ENCODE peak calls at places on chromosomes 3 and 15, in five cellular contexts. One of them, this sample, is unnamed.

GRCh38 chr3:121918779-121919483 is 24.7 kb downstream of the SLC15A2 start:
- DNase-seq in amniotic epithelial cell: no peak
- DNase-seq in hippocampal formation: no peak
- DNase-seq in AG04449: no peak
- DNase-seq in astrocyte of the hippocampus: no peak
- DNase-seq in this sample: no peak

GRCh38 chr3:85574306-85574705 is 615.5 kb downstream of the CADM2 start:
- DNase-seq in amniotic epithelial cell: no peak
- DNase-seq in hippocampal formation: no peak
- DNase-seq in AG04449: no peak
- DNase-seq in astrocyte of the hippocampus: peak; percentile 10
- DNase-seq in this sample: no peak

GRCh38 chr3:55591893-55592292 is 104.8 kb upstream of the WNT5A start:
- DNase-seq in amniotic epithelial cell: peak; percentile 37
- DNase-seq in hippocampal formation: peak; percentile 23
- DNase-seq in AG04449: no peak
- DNase-seq in astrocyte of the hippocampus: peak; percentile 20
- DNase-seq in this sample: peak; percentile 52

GRCh38 chr3:72960812-72961518 is 35.6 kb upstream of the PPP4R2 start:
- DNase-seq in amniotic epithelial cell: peak; percentile 94
- DNase-seq in hippocampal formation: peak; percentile 4
- DNase-seq in AG04449: no peak
- DNase-seq in astrocyte of the hippocampus: peak; percentile 53
- DNase-seq in this sample: peak; percentile 52

GRCh38 chr3:11168881-11169805 is 14.8 kb downstream of the HRH1 start:
- DNase-seq in amniotic epithelial cell: no peak
- DNase-seq in hippocampal formation: no peak
- DNase-seq in AG04449: no peak
- DNase-seq in astrocyte of the hippocampus: no peak
- DNase-seq in this sample: no peak

GRCh38 chr3:168939651-168940238 is 723.8 kb downstream of the MECOM start:
- DNase-seq in amniotic epithelial cell: no peak
- DNase-seq in hippocampal formation: no peak
- DNase-seq in AG04449: no peak
- DNase-seq in astrocyte of the hippocampus: peak; percentile 11
- DNase-seq in this sample: no peak

GRCh38 chr3:175159202-175159601 is 300.1 kb downstream of the NAALADL2 start:
- DNase-seq in amniotic epithelial cell: no peak
- DNase-seq in hippocampal formation: no peak
- DNase-seq in AG04449: no peak
- DNase-seq in astrocyte of the hippocampus: no peak
- DNase-seq in this sample: no peak

GRCh38 chr15:76577879-76578512 is 241.4 kb downstream of the ISL2 start:
- DNase-seq in amniotic epithelial cell: no peak
- DNase-seq in hippocampal formation: no peak
- DNase-seq in AG04449: no peak
- DNase-seq in astrocyte of the hippocampus: no peak
- DNase-seq in this sample: no peak

GRCh38 chr3:48140284-48140683 is 47.9 kb downstream of the CDC25A start:
- DNase-seq in amniotic epithelial cell: no peak
- DNase-seq in hippocampal formation: no peak
- DNase-seq in AG04449: no peak
- DNase-seq in astrocyte of the hippocampus: no peak
- DNase-seq in this sample: peak; percentile 8

GRCh38 chr3:115512565-115513410 is 110.5 kb upstream of the GAP43 start:
- DNase-seq in amniotic epithelial cell: peak; percentile 62
- DNase-seq in hippocampal formation: peak; percentile 7
- DNase-seq in AG04449: no peak
- DNase-seq in astrocyte of the hippocampus: peak; percentile 69
- DNase-seq in this sample: peak; percentile 22

GRCh38 chr3:42120866-42121265 is 29.7 kb downstream of the TRAK1 start:
- DNase-seq in amniotic epithelial cell: no peak
- DNase-seq in hippocampal formation: no peak
- DNase-seq in AG04449: no peak
- DNase-seq in astrocyte of the hippocampus: peak; percentile 29
- DNase-seq in this sample: peak; percentile 22

GRCh38 chr3:161602451-161602850 is 105.8 kb downstream of the OTOL1 start:
- DNase-seq in amniotic epithelial cell: peak; percentile 84
- DNase-seq in hippocampal formation: no peak
- DNase-seq in AG04449: no peak
- DNase-seq in astrocyte of the hippocampus: no peak
- DNase-seq in this sample: no peak

GRCh38 chr3:177459397-177459796 is 262.1 kb upstream of the TBL1XR1 start:
- DNase-seq in amniotic epithelial cell: peak; percentile 98
- DNase-seq in hippocampal formation: no peak
- DNase-seq in AG04449: no peak
- DNase-seq in astrocyte of the hippocampus: peak; percentile 65
- DNase-seq in this sample: no peak

GRCh38 chr3:32325957-32326356 is 65.7 kb upstream of the CMTM7 start:
- DNase-seq in amniotic epithelial cell: no peak
- DNase-seq in hippocampal formation: no peak
- DNase-seq in AG04449: no peak
- DNase-seq in astrocyte of the hippocampus: peak; percentile 78
- DNase-seq in this sample: no peak

GRCh38 chr15:48966595-48967301 is 3.0 kb upstream of the SHC4 start:
- DNase-seq in amniotic epithelial cell: peak; percentile 73
- DNase-seq in hippocampal formation: no peak
- DNase-seq in AG04449: no peak
- DNase-seq in astrocyte of the hippocampus: peak; percentile 61
- DNase-seq in this sample: no peak

GRCh38 chr3:152026033-152026556 is 152.7 kb downstream of the SUCNR1 start:
- DNase-seq in amniotic epithelial cell: peak; percentile 78
- DNase-seq in hippocampal formation: no peak
- DNase-seq in AG04449: peak; percentile 75
- DNase-seq in astrocyte of the hippocampus: peak; percentile 65
- DNase-seq in this sample: no peak

GRCh38 chr15:77421370-77421700 is 647 bp downstream of the HMG20A start:
- DNase-seq in amniotic epithelial cell: no peak
- DNase-seq in hippocampal formation: no peak
- DNase-seq in AG04449: no peak
- DNase-seq in astrocyte of the hippocampus: no peak
- DNase-seq in this sample: no peak

GRCh38 chr3:159838936-159839335 is 149.7 kb upstream of the IL12A start:
- DNase-seq in amniotic epithelial cell: no peak
- DNase-seq in hippocampal formation: no peak
- DNase-seq in AG04449: no peak
- DNase-seq in astrocyte of the hippocampus: no peak
- DNase-seq in this sample: no peak

GRCh38 chr3:69451594-69451993 is 65.7 kb upstream of the FRMD4B start:
- DNase-seq in amniotic epithelial cell: peak; percentile 12
- DNase-seq in hippocampal formation: no peak
- DNase-seq in AG04449: no peak
- DNase-seq in astrocyte of the hippocampus: no peak
- DNase-seq in this sample: no peak

GRCh38 chr3:39294446-39295183 is 14.8 kb upstream of the CX3CR1 start:
- DNase-seq in amniotic epithelial cell: no peak
- DNase-seq in hippocampal formation: no peak
- DNase-seq in AG04449: no peak
- DNase-seq in astrocyte of the hippocampus: no peak
- DNase-seq in this sample: no peak

GRCh38 chr3:145145461-145145860 is 1015.5 kb downstream of the PLOD2 start:
- DNase-seq in amniotic epithelial cell: peak; percentile 26
- DNase-seq in hippocampal formation: no peak
- DNase-seq in AG04449: no peak
- DNase-seq in astrocyte of the hippocampus: no peak
- DNase-seq in this sample: no peak

GRCh38 chr3:8959683-8960082 is 3.6 kb downstream of the RAD18 start:
- DNase-seq in amniotic epithelial cell: no peak
- DNase-seq in hippocampal formation: no peak
- DNase-seq in AG04449: no peak
- DNase-seq in astrocyte of the hippocampus: no peak
- DNase-seq in this sample: no peak

GRCh38 chr15:72774696-72775383 is 8.7 kb downstream of the ADPGK start:
- DNase-seq in amniotic epithelial cell: no peak
- DNase-seq in hippocampal formation: no peak
- DNase-seq in AG04449: no peak
- DNase-seq in astrocyte of the hippocampus: no peak
- DNase-seq in this sample: no peak

GRCh38 chr3:61574854-61575253 is 13.5 kb downstream of the PTPRG start:
- DNase-seq in amniotic epithelial cell: peak; percentile 93
- DNase-seq in hippocampal formation: no peak
- DNase-seq in AG04449: peak; percentile 88
- DNase-seq in astrocyte of the hippocampus: peak; percentile 88
- DNase-seq in this sample: no peak

GRCh38 chr15:62928996-62929350 is 113.6 kb upstream of the TPM1 start:
- DNase-seq in amniotic epithelial cell: no peak
- DNase-seq in hippocampal formation: no peak
- DNase-seq in AG04449: no peak
- DNase-seq in astrocyte of the hippocampus: peak; percentile 82
- DNase-seq in this sample: no peak

GRCh38 chr3:38141173-38141951 is 2.9 kb downstream of the MYD88 start:
- DNase-seq in amniotic epithelial cell: no peak
- DNase-seq in hippocampal formation: no peak
- DNase-seq in AG04449: no peak
- DNase-seq in astrocyte of the hippocampus: no peak
- DNase-seq in this sample: no peak

GRCh38 chr3:127431066-127431465 is 143.2 kb upstream of the PRR20G start:
- DNase-seq in amniotic epithelial cell: peak; percentile 28
- DNase-seq in hippocampal formation: no peak
- DNase-seq in AG04449: no peak
- DNase-seq in astrocyte of the hippocampus: peak; percentile 10
- DNase-seq in this sample: peak; percentile 49

GRCh38 chr3:76063019-76063418 is 277.7 kb upstream of the ZNF717 start:
- DNase-seq in amniotic epithelial cell: peak; percentile 79
- DNase-seq in hippocampal formation: no peak
- DNase-seq in AG04449: no peak
- DNase-seq in astrocyte of the hippocampus: peak; percentile 88
- DNase-seq in this sample: no peak

GRCh38 chr3:134974621-134975020 is 179.6 kb downstream of the EPHB1 start:
- DNase-seq in amniotic epithelial cell: no peak
- DNase-seq in hippocampal formation: no peak
- DNase-seq in AG04449: no peak
- DNase-seq in astrocyte of the hippocampus: peak; percentile 6
- DNase-seq in this sample: no peak

GRCh38 chr15:92709064-92709463 is 53.5 kb upstream of the FAM174B start:
- DNase-seq in amniotic epithelial cell: no peak
- DNase-seq in hippocampal formation: no peak
- DNase-seq in AG04449: no peak
- DNase-seq in astrocyte of the hippocampus: no peak
- DNase-seq in this sample: no peak

GRCh38 chr15:92807971-92808571 is 92.1 kb upstream of the CHD2 start:
- DNase-seq in amniotic epithelial cell: peak; percentile 82
- DNase-seq in hippocampal formation: no peak
- DNase-seq in AG04449: no peak
- DNase-seq in astrocyte of the hippocampus: peak; percentile 14
- DNase-seq in this sample: no peak

GRCh38 chr3:117660941-117661635 is 951.5 kb downstream of the TUSC7 start:
- DNase-seq in amniotic epithelial cell: peak; percentile 3
- DNase-seq in hippocampal formation: no peak
- DNase-seq in AG04449: peak; percentile 38
- DNase-seq in astrocyte of the hippocampus: peak; percentile 73
- DNase-seq in this sample: no peak

GRCh38 chr3:125068265-125068664 is 12.5 kb upstream of the HEG1 start:
- DNase-seq in amniotic epithelial cell: no peak
- DNase-seq in hippocampal formation: no peak
- DNase-seq in AG04449: no peak
- DNase-seq in astrocyte of the hippocampus: no peak
- DNase-seq in this sample: no peak

GRCh38 chr3:8622873-8623725 is 21.5 kb downstream of the SSUH2 start:
- DNase-seq in amniotic epithelial cell: peak; percentile 71
- DNase-seq in hippocampal formation: peak; percentile 63
- DNase-seq in AG04449: no peak
- DNase-seq in astrocyte of the hippocampus: peak; percentile 91
- DNase-seq in this sample: peak; percentile 70

GRCh38 chr3:77655421-77655820 is 615.5 kb downstream of the ROBO2 start:
- DNase-seq in amniotic epithelial cell: no peak
- DNase-seq in hippocampal formation: no peak
- DNase-seq in AG04449: no peak
- DNase-seq in astrocyte of the hippocampus: no peak
- DNase-seq in this sample: no peak

GRCh38 chr15:51600114-51600513 is 22.5 kb downstream of the DMXL2 start:
- DNase-seq in amniotic epithelial cell: no peak
- DNase-seq in hippocampal formation: no peak
- DNase-seq in AG04449: no peak
- DNase-seq in astrocyte of the hippocampus: peak; percentile 33
- DNase-seq in this sample: no peak

GRCh38 chr3:31377045-31377642 is 155.6 kb upstream of the STT3B start:
- DNase-seq in amniotic epithelial cell: peak; percentile 88
- DNase-seq in hippocampal formation: no peak
- DNase-seq in AG04449: no peak
- DNase-seq in astrocyte of the hippocampus: peak; percentile 82
- DNase-seq in this sample: no peak

GRCh38 chr3:8488436-8488835 is 13.2 kb upstream of the LMCD1 start:
- DNase-seq in amniotic epithelial cell: peak; percentile 68
- DNase-seq in hippocampal formation: no peak
- DNase-seq in AG04449: no peak
- DNase-seq in astrocyte of the hippocampus: no peak
- DNase-seq in this sample: no peak

GRCh38 chr3:95655363-95655986 is 1158.9 kb upstream of the EPHA6 start:
- DNase-seq in amniotic epithelial cell: no peak
- DNase-seq in hippocampal formation: no peak
- DNase-seq in AG04449: no peak
- DNase-seq in astrocyte of the hippocampus: no peak
- DNase-seq in this sample: no peak

GRCh38 chr3:67335813-67336212 is 318.6 kb downstream of the SUCLG2 start:
- DNase-seq in amniotic epithelial cell: peak; percentile 59
- DNase-seq in hippocampal formation: peak; percentile 6
- DNase-seq in AG04449: no peak
- DNase-seq in astrocyte of the hippocampus: peak; percentile 84
- DNase-seq in this sample: peak; percentile 11